ENCODE peak calls at places on chromosome 21, in five cellular contexts. One of them, this sample, is unnamed.

GRCh38 chr21:45380566-45380965 is 24.4 kb upstream of the COL18A1 start:
- DNase-seq in dorsolateral prefrontal cortex: no peak
- DNase-seq in body of pancreas: no peak
- DNase-seq in astrocyte: no peak
- DNase-seq in B cell: no peak
- DNase-seq in this sample: peak; percentile 7

GRCh38 chr21:42164064-42164789 is 54.7 kb upstream of the ABCG1 start:
- DNase-seq in dorsolateral prefrontal cortex: peak; percentile 16
- DNase-seq in astrocyte: no peak
- DNase-seq in body of pancreas: peak; percentile 74
- DNase-seq in B cell: peak; percentile 69
- DNase-seq in this sample: peak; percentile 72

GRCh38 chr21:29208044-29208665 is 77.7 kb downstream of the MAP3K7CL start:
- DNase-seq in body of pancreas: no peak
- DNase-seq in astrocyte: no peak
- DNase-seq in B cell: no peak
- DNase-seq in dorsolateral prefrontal cortex: no peak
- DNase-seq in this sample: no peak

GRCh38 chr21:31732891-31733520 is 1.1 kb upstream of the SCAF4 start:
- DNase-seq in body of pancreas: no peak
- DNase-seq in B cell: no peak
- DNase-seq in dorsolateral prefrontal cortex: peak; percentile 4
- DNase-seq in astrocyte: no peak
- DNase-seq in this sample: no peak

GRCh38 chr21:42132183-42132582 is 61.1 kb downstream of the UMODL1 start:
- DNase-seq in body of pancreas: no peak
- DNase-seq in B cell: no peak
- DNase-seq in dorsolateral prefrontal cortex: no peak
- DNase-seq in astrocyte: no peak
- DNase-seq in this sample: no peak

GRCh38 chr21:44994016-44994365 is 54.2 kb downstream of the SLX9 start:
- DNase-seq in astrocyte: no peak
- DNase-seq in B cell: no peak
- DNase-seq in body of pancreas: peak; percentile 13
- DNase-seq in dorsolateral prefrontal cortex: no peak
- DNase-seq in this sample: no peak

GRCh38 chr21:42356680-42357079 is 5.9 kb upstream of the TFF2 start:
- DNase-seq in body of pancreas: no peak
- DNase-seq in B cell: no peak
- DNase-seq in astrocyte: no peak
- DNase-seq in dorsolateral prefrontal cortex: no peak
- DNase-seq in this sample: no peak

GRCh38 chr21:14836950-14837349 is 227.8 kb downstream of the NRIP1 start:
- DNase-seq in dorsolateral prefrontal cortex: no peak
- DNase-seq in body of pancreas: no peak
- DNase-seq in B cell: no peak
- DNase-seq in astrocyte: peak; percentile 33
- DNase-seq in this sample: no peak

GRCh38 chr21:32064511-32064910 is 191.7 kb downstream of the HUNK start:
- DNase-seq in dorsolateral prefrontal cortex: no peak
- DNase-seq in body of pancreas: no peak
- DNase-seq in astrocyte: no peak
- DNase-seq in B cell: no peak
- DNase-seq in this sample: no peak

GRCh38 chr21:42633858-42634257 is 19.6 kb upstream of the PDE9A start:
- DNase-seq in body of pancreas: no peak
- DNase-seq in astrocyte: no peak
- DNase-seq in dorsolateral prefrontal cortex: no peak
- DNase-seq in B cell: no peak
- DNase-seq in this sample: peak; percentile 30

GRCh38 chr21:40902993-40903392 is 56.0 kb upstream of the DSCAM start:
- DNase-seq in astrocyte: no peak
- DNase-seq in body of pancreas: no peak
- DNase-seq in dorsolateral prefrontal cortex: no peak
- DNase-seq in B cell: no peak
- DNase-seq in this sample: no peak

GRCh38 chr21:26116456-26117011 is 54.0 kb downstream of the APP start:
- DNase-seq in body of pancreas: peak; percentile 39
- DNase-seq in B cell: no peak
- DNase-seq in astrocyte: peak; percentile 49
- DNase-seq in dorsolateral prefrontal cortex: no peak
- DNase-seq in this sample: no peak

GRCh38 chr21:19695796-19696195 is 1292.2 kb upstream of the TMPRSS15 start:
- DNase-seq in astrocyte: no peak
- DNase-seq in dorsolateral prefrontal cortex: no peak
- DNase-seq in body of pancreas: no peak
- DNase-seq in B cell: no peak
- DNase-seq in this sample: no peak

GRCh38 chr21:38796426-38796825 is 9.3 kb upstream of the ETS2 start:
- DNase-seq in astrocyte: peak; percentile 66
- DNase-seq in dorsolateral prefrontal cortex: no peak
- DNase-seq in body of pancreas: no peak
- DNase-seq in B cell: no peak
- DNase-seq in this sample: no peak
- TF ChIP-seq CTCF in astrocyte: peak; percentile 24
- TF ChIP-seq CTCF in dorsolateral prefrontal cortex: no peak
- TF ChIP-seq CTCF in body of pancreas: no peak
- TF ChIP-seq CTCF in B cell: no peak
- TF ChIP-seq CTCF in this sample: no peak

DNA sequence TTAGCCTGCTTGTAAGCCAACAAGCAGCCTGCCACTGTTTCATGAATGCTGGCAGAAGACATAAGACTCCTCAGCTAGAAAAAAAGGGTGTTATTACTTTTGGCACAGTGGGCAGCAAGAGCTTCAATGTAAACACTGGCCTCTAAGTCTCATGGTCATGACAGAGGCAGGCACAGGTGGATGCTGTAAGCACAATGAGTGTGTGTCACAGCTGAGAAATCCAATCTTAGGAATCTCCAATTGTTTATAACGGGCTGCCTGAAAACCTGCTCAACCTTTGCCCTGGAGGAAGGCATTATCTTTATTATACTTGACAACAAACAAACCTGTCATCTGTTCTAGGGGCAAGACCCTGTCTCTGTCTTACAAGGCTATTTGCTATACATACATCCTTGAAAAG is 558.1 kb upstream of the CXADR start:
- DNase-seq in B cell: no peak
- DNase-seq in astrocyte: no peak
- DNase-seq in dorsolateral prefrontal cortex: no peak
- DNase-seq in body of pancreas: no peak
- DNase-seq in this sample: no peak
- TF ChIP-seq CTCF in B cell: no peak
- TF ChIP-seq CTCF in astrocyte: no peak
- TF ChIP-seq CTCF in dorsolateral prefrontal cortex: no peak
- TF ChIP-seq CTCF in body of pancreas: no peak
- TF ChIP-seq CTCF in this sample: no peak

GRCh38 chr21:27143476-27143875 is 176.6 kb upstream of the ADAMTS5 start:
- DNase-seq in B cell: no peak
- DNase-seq in astrocyte: no peak
- DNase-seq in dorsolateral prefrontal cortex: no peak
- DNase-seq in body of pancreas: no peak
- DNase-seq in this sample: no peak

GRCh38 chr21:27145134-27145798 is 178.4 kb upstream of the ADAMTS5 start:
- DNase-seq in B cell: no peak
- DNase-seq in body of pancreas: no peak
- DNase-seq in dorsolateral prefrontal cortex: no peak
- DNase-seq in astrocyte: no peak
- DNase-seq in this sample: no peak

GRCh38 chr21:27149034-27149433 is 182.1 kb upstream of the ADAMTS5 start:
- DNase-seq in dorsolateral prefrontal cortex: no peak
- DNase-seq in B cell: no peak
- DNase-seq in body of pancreas: no peak
- DNase-seq in astrocyte: peak; percentile 25
- DNase-seq in this sample: no peak

GRCh38 chr21:27146268-27146667 is 179.4 kb upstream of the ADAMTS5 start:
- DNase-seq in dorsolateral prefrontal cortex: no peak
- DNase-seq in B cell: no peak
- DNase-seq in astrocyte: no peak
- DNase-seq in body of pancreas: no peak
- DNase-seq in this sample: no peak
- TF ChIP-seq CTCF in dorsolateral prefrontal cortex: no peak
- TF ChIP-seq CTCF in B cell: no peak
- TF ChIP-seq CTCF in astrocyte: no peak
- TF ChIP-seq CTCF in body of pancreas: no peak
- TF ChIP-seq CTCF in this sample: no peak

GRCh38 chr21:20970691-20971090 is 27.5 kb upstream of the NCAM2 start:
- DNase-seq in dorsolateral prefrontal cortex: no peak
- DNase-seq in astrocyte: no peak
- DNase-seq in body of pancreas: no peak
- DNase-seq in B cell: no peak
- DNase-seq in this sample: no peak

DNA sequence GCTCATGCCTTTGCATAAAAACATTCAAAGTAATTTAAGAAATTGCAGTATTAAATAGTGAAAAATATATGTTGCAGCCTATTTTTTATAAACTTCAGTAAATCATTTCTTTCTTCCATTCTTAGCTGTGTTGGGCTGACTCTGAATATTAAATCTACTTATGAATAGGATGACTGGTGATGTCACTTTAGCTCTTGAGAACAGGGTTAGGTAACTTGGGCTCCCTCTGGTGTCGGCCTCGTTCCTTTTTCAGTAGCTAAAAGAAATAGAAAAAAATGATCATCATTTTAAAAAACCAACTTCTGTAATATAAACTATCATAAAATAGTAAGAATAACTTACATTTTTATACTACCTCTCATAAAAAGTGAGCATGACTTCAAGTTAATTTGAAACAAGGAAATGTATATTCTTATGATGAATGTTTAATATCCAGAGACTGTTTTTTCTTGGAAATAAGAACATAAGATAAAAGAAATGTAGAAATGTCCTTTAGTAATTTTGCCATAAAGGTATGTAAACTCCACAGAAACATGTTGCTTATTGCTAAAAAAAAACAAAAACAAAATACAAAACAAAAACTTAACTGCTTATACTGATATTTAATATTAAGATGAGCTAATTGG is 26.8 kb upstream of the NCAM2 start:
- DNase-seq in astrocyte: peak; percentile 39
- DNase-seq in B cell: peak; percentile 20
- DNase-seq in dorsolateral prefrontal cortex: peak; percentile 19
- DNase-seq in body of pancreas: peak; percentile 39
- DNase-seq in this sample: no peak
- TF ChIP-seq CTCF in astrocyte: peak; percentile 54
- TF ChIP-seq CTCF in B cell: peak; percentile 23
- TF ChIP-seq CTCF in dorsolateral prefrontal cortex: peak; percentile 70
- TF ChIP-seq CTCF in body of pancreas: peak; percentile 30
- TF ChIP-seq CTCF in this sample: no peak

GRCh38 chr21:20968391-20968790 is 29.8 kb upstream of the NCAM2 start:
- DNase-seq in dorsolateral prefrontal cortex: no peak
- DNase-seq in B cell: no peak
- DNase-seq in body of pancreas: no peak
- DNase-seq in astrocyte: no peak
- DNase-seq in this sample: no peak
- TF ChIP-seq CTCF in dorsolateral prefrontal cortex: no peak
- TF ChIP-seq CTCF in B cell: no peak
- TF ChIP-seq CTCF in body of pancreas: no peak
- TF ChIP-seq CTCF in astrocyte: no peak
- TF ChIP-seq CTCF in this sample: no peak

GRCh38 chr21:34890724-34891609 is 158.1 kb downstream of the RUNX1 start:
- DNase-seq in dorsolateral prefrontal cortex: no peak
- DNase-seq in astrocyte: peak; percentile 52
- DNase-seq in B cell: peak; percentile 27
- DNase-seq in body of pancreas: peak; percentile 9
- DNase-seq in this sample: no peak
- TF ChIP-seq CTCF in dorsolateral prefrontal cortex: no peak
- TF ChIP-seq CTCF in astrocyte: peak; percentile 2
- TF ChIP-seq CTCF in B cell: no peak
- TF ChIP-seq CTCF in body of pancreas: no peak
- TF ChIP-seq CTCF in this sample: no peak

GRCh38 chr21:46661211-46661625 is 25.7 kb downstream of the PRMT2 start:
- DNase-seq in dorsolateral prefrontal cortex: peak; percentile 74
- DNase-seq in B cell: peak; percentile 89
- DNase-seq in body of pancreas: peak; percentile 47
- DNase-seq in astrocyte: peak; percentile 72
- DNase-seq in this sample: no peak
- TF ChIP-seq CTCF in dorsolateral prefrontal cortex: peak; percentile 81
- TF ChIP-seq CTCF in B cell: peak; percentile 71
- TF ChIP-seq CTCF in body of pancreas: peak; percentile 62
- TF ChIP-seq CTCF in astrocyte: peak; percentile 77
- TF ChIP-seq CTCF in this sample: peak; percentile 84

GRCh38 chr21:38254970-38255369 is 1.8 kb upstream of the KCNJ15 start:
- DNase-seq in dorsolateral prefrontal cortex: no peak
- DNase-seq in astrocyte: no peak
- DNase-seq in body of pancreas: no peak
- DNase-seq in B cell: no peak
- DNase-seq in this sample: no peak

GRCh38 chr21:38258803-38259485 is 2.2 kb downstream of the KCNJ15 start:
- DNase-seq in body of pancreas: no peak
- DNase-seq in B cell: no peak
- DNase-seq in dorsolateral prefrontal cortex: no peak
- DNase-seq in astrocyte: peak; percentile 91
- DNase-seq in this sample: no peak

GRCh38 chr21:38256599-38257302 is at the start of gene KCNJ15:
- DNase-seq in body of pancreas: no peak
- DNase-seq in B cell: no peak
- DNase-seq in dorsolateral prefrontal cortex: no peak
- DNase-seq in astrocyte: no peak
- DNase-seq in this sample: no peak

GRCh38 chr21:38259665-38260064 is 2.9 kb downstream of the KCNJ15 start:
- DNase-seq in body of pancreas: no peak
- DNase-seq in B cell: no peak
- DNase-seq in astrocyte: no peak
- DNase-seq in dorsolateral prefrontal cortex: no peak
- DNase-seq in this sample: no peak

DNA sequence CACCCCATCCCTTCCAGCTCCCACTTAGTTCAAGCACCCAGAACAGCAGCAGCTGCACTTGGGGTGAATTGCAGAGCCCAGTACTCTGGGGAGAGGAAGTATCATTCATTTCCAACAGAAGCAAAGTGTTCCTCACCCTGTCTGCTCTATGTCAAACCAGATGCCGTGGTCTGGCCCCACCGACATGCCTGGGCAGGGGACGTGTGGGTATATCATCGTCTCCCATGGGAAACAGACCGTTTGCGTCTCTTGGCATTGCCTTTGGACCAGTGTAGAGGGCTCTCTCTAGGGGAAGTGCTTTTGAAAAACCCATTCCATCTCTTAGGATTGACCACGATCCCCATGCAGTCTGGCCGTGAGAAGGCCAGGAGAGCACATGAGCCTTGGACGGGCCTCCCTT is 1.1 kb upstream of the KCNJ15 start:
- DNase-seq in body of pancreas: no peak
- DNase-seq in astrocyte: no peak
- DNase-seq in B cell: no peak
- DNase-seq in dorsolateral prefrontal cortex: no peak
- DNase-seq in this sample: no peak
- TF ChIP-seq CTCF in body of pancreas: no peak
- TF ChIP-seq CTCF in astrocyte: no peak
- TF ChIP-seq CTCF in B cell: no peak
- TF ChIP-seq CTCF in dorsolateral prefrontal cortex: no peak
- TF ChIP-seq CTCF in this sample: no peak